ENCODE peak calls at places on chromosomes 12 and 14, in four cellular contexts. M, O, Z and E are unnamed samples.

GRCh38 chr12:56338643-56339422 is at the start of gene IL23A:
- DNase-seq in M (no peak), Z (no peak), O (no peak), E (no peak)

GRCh38 chr14:68622856-68623255 is 170.0 kb downstream of the ZFP36L1 start:
- DNase-seq in O (no peak), M (no peak), Z (no peak), E (no peak)

GRCh38 chr12:107761502-107761904 is 566 bp upstream of the PRDM4 start:
- DNase-seq in O (no peak), M (no peak), Z (no peak), E (peak; percentile 16)

GRCh38 chr14:49865431-49865859 is 12.9 kb upstream of the NEMF start:
- DNase-seq in Z (peak; percentile 71), M (peak; percentile 74), O (peak; percentile 28), E (peak; percentile 82)

GRCh38 chr12:120649442-120650248 is 9.2 kb downstream of the CABP1 start:
- DNase-seq in M (no peak), O (no peak), Z (no peak), E (no peak)

GRCh38 chr14:94770251-94770749 is 387 bp upstream of the GSC start:
- DNase-seq in Z (no peak), M (no peak), O (no peak), E (no peak)

GRCh38 chr14:102928412-102929348 is 6.2 kb downstream of the AMN start:
- DNase-seq in Z (peak; percentile 37), O (no peak), M (peak; percentile 66), E (peak; percentile 95)

GRCh38 chr14:96090441-96091148 is 51.4 kb downstream of the C14orf132 start:
- DNase-seq in Z (no peak), O (no peak), M (peak; percentile 59), E (no peak)

GRCh38 chr12:111757361-111758119 is 9.2 kb upstream of the ALDH2 start:
- DNase-seq in M (peak; percentile 72), Z (peak; percentile 73), O (no peak), E (no peak)

GRCh38 chr12:96719671-96720362 is 187.2 kb upstream of the NEDD1 start:
- DNase-seq in Z (no peak), O (no peak), M (no peak), E (no peak)

GRCh38 chr14:64789696-64790095 is 85.5 kb downstream of the PLEKHG3 start:
- DNase-seq in M (no peak), Z (no peak), O (no peak), E (no peak)

GRCh38 chr12:32089156-32089950 is 17.3 kb upstream of the BICD1 start:
- DNase-seq in O (no peak), M (no peak), Z (peak; percentile 66), E (no peak)

GRCh38 chr12:25251749-25252148 is 1.0 kb upstream of the KRAS start:
- DNase-seq in Z (no peak), O (no peak), M (no peak), E (no peak)

GRCh38 chr14:103074699-103075341 is 9.2 kb upstream of the LBHD2 start:
- DNase-seq in O (peak; percentile 54), Z (no peak), M (peak; percentile 64), E (no peak)

GRCh38 chr12:94180558-94181296 is 32.4 kb downstream of the PLXNC1 start:
- DNase-seq in Z (no peak), M (no peak), O (no peak), E (no peak)

GRCh38 chr12:57528176-57528575 is 5.6 kb downstream of the MBD6 start:
- DNase-seq in Z (no peak), M (no peak), O (no peak), E (no peak)

GRCh38 chr14:75205586-75205985 is 29.2 kb upstream of the TMED10 start:
- DNase-seq in M (no peak), Z (no peak), O (no peak), E (no peak)

GRCh38 chr14:92676031-92676430 is 72.4 kb downstream of the LGMN start:
- DNase-seq in O (no peak), M (no peak), Z (no peak), E (no peak)

GRCh38 chr12:112309797-112310196 is 72.4 kb downstream of the HECTD4 start:
- DNase-seq in M (no peak), Z (no peak), O (no peak), E (no peak)

GRCh38 chr12:26028953-26029740 is 70.7 kb downstream of the RASSF8 start:
- DNase-seq in Z (no peak), M (peak; percentile 29), O (peak; percentile 37), E (peak; percentile 69)

GRCh38 chr14:75334191-75335051 is 55.8 kb downstream of the FOS start:
- DNase-seq in O (no peak), Z (no peak), M (peak; percentile 39), E (no peak)

GRCh38 chr14:55921516-55921915 is 196.7 kb upstream of the PELI2 start:
- DNase-seq in O (no peak), M (no peak), Z (no peak), E (no peak)

GRCh38 chr14:24665440-24665991 is 31.5 kb upstream of the GZMB start:
- DNase-seq in O (no peak), M (no peak), Z (no peak), E (no peak)

DNA sequence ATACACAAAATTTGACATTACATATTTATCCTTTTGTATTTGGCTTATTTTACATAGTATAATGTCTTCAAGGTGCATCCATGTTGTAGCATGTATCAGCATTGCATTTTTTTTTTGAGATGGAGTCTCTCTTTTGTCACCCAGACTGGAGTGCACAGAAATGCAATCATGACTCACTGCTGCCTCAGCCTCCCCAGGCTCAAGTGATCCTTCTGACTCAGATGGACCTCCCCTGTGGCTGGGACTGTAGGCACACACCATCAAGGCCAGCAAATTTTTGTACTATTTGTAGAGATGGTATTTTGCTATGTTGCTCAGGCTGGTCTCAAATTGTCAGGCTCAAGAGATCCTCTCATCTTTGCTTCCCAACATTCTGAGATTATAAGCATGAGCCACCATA is 214.4 kb upstream of the ALG10B start:
- DNase-seq in Z (no peak), O (no peak), M (no peak), E (no peak)
- H3K9me3 ChIP-seq in Z (peaks cover 10% of the 10 kb centered on the region), O (no peaks in the 10 kb centered on the region), M (no peaks in the 10 kb centered on the region), E (peaks cover 6% of the 10 kb centered on the region)

GRCh38 chr12:16610006-16610520 is 4.1 kb upstream of the LMO3 start:
- DNase-seq in Z (no peak), M (no peak), O (no peak), E (no peak)

GRCh38 chr12:16607895-16608294 is 1.9 kb upstream of the LMO3 start:
- DNase-seq in O (no peak), Z (no peak), M (peak; percentile 33), E (no peak)

GRCh38 chr12:16610743-16611142 is 4.8 kb upstream of the LMO3 start:
- DNase-seq in M (no peak), O (no peak), Z (no peak), E (no peak)

GRCh38 chr12:16608346-16608745 is 2.4 kb upstream of the LMO3 start:
- DNase-seq in M (no peak), O (no peak), Z (no peak), E (no peak)

GRCh38 chr12:16609140-16609539 is 3.2 kb upstream of the LMO3 start:
- DNase-seq in O (no peak), M (no peak), Z (no peak), E (no peak)
- TF ChIP-seq CTCF in O (no peak), M (no peak), Z (no peak), E (no peak)

GRCh38 chr14:54623279-54624004 is 56.5 kb downstream of the SAMD4A start:
- DNase-seq in O (no peak), Z (no peak), M (no peak), E (no peak)
- H3K4me1 ChIP-seq in O (peaks cover 16% of the 10 kb centered on the region), Z (no peaks in the 10 kb centered on the region), M (no peaks in the 10 kb centered on the region), E (peaks cover 30% of the 10 kb centered on the region)

GRCh38 chr12:14602128-14602527 is 34.4 kb upstream of the PLBD1 start:
- DNase-seq in Z (no peak), M (no peak), O (no peak), E (no peak)

GRCh38 chr12:14607561-14607960 is 39.9 kb upstream of the PLBD1 start:
- DNase-seq in Z (no peak), M (no peak), O (no peak), E (no peak)

GRCh38 chr12:14601692-14602091 is 34.0 kb upstream of the PLBD1 start:
- DNase-seq in M (no peak), O (no peak), Z (no peak), E (no peak)

DNA sequence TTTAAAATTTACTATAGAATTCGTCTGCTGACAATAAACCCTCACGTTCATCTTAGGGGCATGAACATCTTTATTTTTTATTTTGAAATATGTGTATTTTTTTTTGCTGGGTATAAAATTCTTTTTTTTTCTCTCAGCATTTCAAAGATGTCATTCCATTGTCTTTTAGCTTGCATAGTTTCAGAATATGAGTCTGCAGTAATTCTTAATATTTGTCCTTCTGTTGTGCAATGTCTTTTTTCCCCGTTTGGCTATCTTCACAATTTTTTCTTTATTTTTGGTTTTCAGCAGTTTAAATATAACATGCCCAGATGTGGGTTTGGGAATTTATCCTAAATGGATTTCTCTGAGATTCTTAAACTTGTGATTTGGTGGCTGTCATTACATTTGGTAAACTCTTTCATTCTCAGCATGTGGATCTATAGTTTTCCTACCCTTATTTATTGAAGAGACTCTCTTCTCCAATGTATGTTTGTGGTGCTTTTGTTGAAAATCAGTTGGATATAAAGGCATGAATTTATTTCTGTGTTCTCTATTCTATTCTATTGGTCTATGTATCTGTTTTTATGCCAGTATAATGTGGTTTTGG is 37.8 kb upstream of the PLBD1 start:
- DNase-seq in Z (no peak), O (no peak), M (no peak), E (no peak)
- H3K9me3 ChIP-seq in Z (peaks cover 48% of the 10 kb centered on the region), O (peaks cover 38% of the 10 kb centered on the region), M (no peaks in the 10 kb centered on the region), E (peaks cover 40% of the 10 kb centered on the region)

DNA sequence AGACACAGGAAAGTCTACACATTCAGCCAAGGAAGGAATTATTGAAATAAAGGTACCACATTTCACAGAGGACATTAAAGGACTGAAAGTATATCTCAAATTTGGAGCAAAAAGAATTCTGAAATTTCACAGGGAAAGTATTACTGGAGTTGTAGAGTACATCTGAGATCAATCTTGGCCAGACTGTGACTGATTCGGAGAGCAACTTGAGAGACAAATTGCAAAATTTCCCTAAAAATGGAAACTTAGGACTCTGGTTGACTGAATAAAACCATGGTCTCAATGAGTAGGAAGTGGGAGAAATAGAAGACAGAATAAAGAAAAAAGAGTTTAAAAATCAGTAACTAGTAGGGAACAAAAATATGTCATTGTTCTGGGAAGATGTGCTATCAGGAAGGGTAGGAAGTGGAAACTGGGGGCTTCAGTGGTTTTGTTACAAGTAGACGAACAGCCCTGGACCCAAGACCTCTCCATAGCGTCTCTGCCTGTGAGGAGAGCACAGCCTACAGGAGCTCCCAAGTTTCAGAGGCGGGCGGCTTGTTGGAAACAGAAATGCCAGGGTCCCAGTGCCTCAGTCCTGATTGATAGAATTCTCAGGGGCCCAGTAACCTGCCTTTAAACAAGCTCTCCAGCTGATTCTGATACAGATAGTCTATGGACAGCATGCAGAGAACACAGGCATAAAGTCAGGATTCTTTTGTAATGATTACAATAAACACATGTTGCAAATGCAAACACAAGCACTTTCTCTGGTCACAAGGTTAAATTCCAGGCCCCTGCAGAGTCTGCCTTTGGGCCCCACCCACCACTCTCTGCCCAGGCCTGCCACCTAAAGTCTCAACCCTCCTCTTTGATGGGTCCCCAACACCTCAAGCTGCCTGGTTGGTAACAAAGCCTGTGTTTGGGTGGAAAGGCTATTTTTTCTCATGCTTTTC is 63.1 kb downstream of the BBS10 start:
- DNase-seq in M (no peak), Z (no peak), O (no peak), E (peak; percentile 50)
- TF ChIP-seq CTCF in M (no peak), Z (no peak), O (no peak), E (no peak)

DNA sequence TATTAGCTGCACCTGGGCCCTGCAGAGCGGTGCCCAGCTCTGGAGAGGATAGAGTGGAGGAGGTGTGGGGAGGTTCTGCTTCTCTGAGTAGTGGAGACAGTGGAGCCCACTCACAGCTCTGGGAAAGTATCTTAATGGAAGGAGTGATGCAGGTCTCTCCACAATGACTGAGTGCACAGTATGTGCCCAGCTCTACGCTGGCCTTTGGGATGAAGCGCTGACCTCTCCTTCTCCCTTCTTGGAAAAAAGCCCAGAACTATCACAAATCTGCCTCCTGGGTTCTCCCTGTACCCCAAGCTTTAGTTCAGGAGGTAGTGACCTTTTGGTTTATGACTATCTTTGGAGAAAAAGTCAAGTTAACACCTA is 495 bp upstream of the KRT3 start:
- DNase-seq in M (no peak), Z (no peak), O (no peak), E (no peak)
- H3K4me1 ChIP-seq in M (peaks cover 9% of the 10 kb centered on the region), Z (no peaks in the 10 kb centered on the region), O (peaks cover 52% of the 10 kb centered on the region), E (peaks cover 21% of the 10 kb centered on the region)